ENCODE peak calls at places on chromosome 2, in six cellular contexts. D, Q, H, U, N and R are unnamed samples.

GRCh38 chr2:88136817-88137216 is 9.0 kb upstream of the FABP1 start:
- DNase-seq in D (no peak), Q (no peak), H (no peak), U (no peak), N (no peak), R (no peak)

GRCh38 chr2:21690005-21690404 is 566.2 kb downstream of the TDRD15 start:
- DNase-seq in D (no peak), Q (no peak), H (no peak), U (no peak), N (no peak), R (no peak)

GRCh38 chr2:54206596-54206995 is 49.4 kb downstream of the TSPYL6 start:
- DNase-seq in D (peak; percentile 46), Q (no peak), H (no peak), U (no peak), N (no peak), R (peak; percentile 40)

GRCh38 chr2:229598227-229598626 is 116.1 kb downstream of the DNER start:
- DNase-seq in D (no peak), Q (no peak), H (no peak), U (no peak), N (no peak), R (no peak)

GRCh38 chr2:128037624-128038023 is 9.8 kb upstream of the SAP130 start:
- DNase-seq in D (no peak), Q (no peak), H (no peak), U (no peak), N (no peak), R (no peak)

GRCh38 chr2:201433389-201433995 is 17.8 kb downstream of the TRAK2 start:
- DNase-seq in D (no peak), Q (no peak), H (no peak), U (no peak), N (no peak), R (no peak)

GRCh38 chr2:113212245-113213060 is 38.7 kb downstream of the PSD4 start:
- DNase-seq in D (no peak), Q (peak; percentile 77), H (no peak), U (no peak), N (no peak), R (no peak)

GRCh38 chr2:230684222-230685164 is 28.1 kb upstream of the CAB39 start:
- DNase-seq in D (peak; percentile 79), Q (no peak), H (no peak), U (peak; percentile 71), N (no peak), R (no peak)

GRCh38 chr2:200744252-200744651 is 67.5 kb upstream of the BZW1 start:
- DNase-seq in D (no peak), Q (no peak), H (no peak), U (no peak), N (no peak), R (no peak)

GRCh38 chr2:70360661-70361316 is 58.9 kb upstream of the FAM136A start:
- DNase-seq in D (no peak), Q (no peak), H (no peak), U (no peak), N (no peak), R (no peak)

GRCh38 chr2:6879011-6879410 is 1.4 kb downstream of the RSAD2 start:
- DNase-seq in D (no peak), Q (no peak), H (no peak), U (no peak), N (no peak), R (no peak)

GRCh38 chr2:153163055-153163454 is 315.5 kb downstream of the RPRM start:
- DNase-seq in D (no peak), Q (no peak), H (no peak), U (no peak), N (no peak), R (no peak)

GRCh38 chr2:57465067-57465466 is 581.5 kb upstream of the VRK2 start:
- DNase-seq in D (no peak), Q (no peak), H (no peak), U (no peak), N (no peak), R (no peak)

GRCh38 chr2:70069049-70069448 is 18.2 kb upstream of the PCBP1 start:
- DNase-seq in D (peak; percentile 6), Q (no peak), H (no peak), U (peak; percentile 77), N (no peak), R (no peak)

GRCh38 chr2:144950874-144951560 is 431.1 kb upstream of the ZEB2 start:
- DNase-seq in D (peak; percentile 88), Q (no peak), H (no peak), U (no peak), N (no peak), R (peak; percentile 93)

GRCh38 chr2:182266909-182267308 is 159.9 kb downstream of the PDE1A start:
- DNase-seq in D (no peak), Q (no peak), H (no peak), U (no peak), N (no peak), R (no peak)

GRCh38 chr2:150700731-150701130 is 213.3 kb upstream of the RND3 start:
- DNase-seq in D (no peak), Q (no peak), H (no peak), U (no peak), N (no peak), R (no peak)
- H3K4me3 ChIP-seq in D (no peak overlapping the region), Q (no peak overlapping the region), H (no peak overlapping the region), U (no peak overlapping the region), N (no peak overlapping the region), R (no peak overlapping the region)

DNA sequence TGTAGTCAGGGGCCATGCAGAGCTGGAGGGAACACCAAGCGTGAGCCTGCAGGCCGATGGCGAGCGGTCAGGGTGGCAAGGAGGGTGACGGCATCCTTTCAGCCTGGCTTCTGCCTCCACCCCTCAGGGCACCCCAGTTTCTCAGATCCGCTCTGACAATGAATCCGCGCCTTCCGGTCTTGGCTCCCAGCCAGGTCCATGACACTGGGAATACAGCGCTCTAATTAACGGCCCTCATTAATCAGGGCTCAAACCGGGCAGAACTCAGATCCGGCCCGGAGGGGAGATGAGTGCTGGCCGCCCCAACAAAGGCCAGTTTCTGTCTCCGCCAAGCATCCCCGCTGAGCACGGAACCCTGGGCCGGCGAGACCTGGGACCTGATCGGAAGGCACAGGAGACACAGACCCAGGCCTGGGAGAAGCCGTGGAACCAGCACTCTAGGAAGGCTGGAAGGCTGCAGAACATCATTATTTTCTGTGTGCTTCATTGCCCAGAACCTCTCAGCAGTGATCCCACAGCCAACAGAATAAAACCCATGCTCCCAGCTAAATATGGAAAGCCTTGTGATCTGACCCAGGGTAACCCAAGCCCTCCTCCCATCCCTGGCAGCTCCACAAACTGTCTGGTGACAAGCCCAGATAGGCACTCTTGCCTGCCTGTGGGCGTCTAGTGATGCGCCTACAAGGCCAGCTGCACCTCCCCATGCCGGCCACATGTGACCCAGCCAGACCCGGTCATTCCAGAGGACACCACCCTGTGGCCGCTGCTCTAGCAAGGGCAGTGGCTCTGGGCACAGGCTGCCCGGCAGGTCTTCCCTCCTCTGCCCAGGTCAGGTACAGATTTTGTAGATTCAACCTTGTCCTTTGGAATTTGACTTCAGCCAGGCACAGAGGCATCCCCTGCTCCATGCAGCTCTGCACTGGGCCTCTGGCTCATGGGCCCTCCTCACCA is 438.7 kb upstream of the MYT1L start:
- DNase-seq in D (no peak), Q (peak; percentile 62), H (no peak), U (peak; percentile 28), N (peak; percentile 90), R (no peak)
- TF ChIP-seq CTCF in D (no peak), Q (no peak), H (no peak), U (no peak), N (peak; percentile 56), R (no peak)

DNA sequence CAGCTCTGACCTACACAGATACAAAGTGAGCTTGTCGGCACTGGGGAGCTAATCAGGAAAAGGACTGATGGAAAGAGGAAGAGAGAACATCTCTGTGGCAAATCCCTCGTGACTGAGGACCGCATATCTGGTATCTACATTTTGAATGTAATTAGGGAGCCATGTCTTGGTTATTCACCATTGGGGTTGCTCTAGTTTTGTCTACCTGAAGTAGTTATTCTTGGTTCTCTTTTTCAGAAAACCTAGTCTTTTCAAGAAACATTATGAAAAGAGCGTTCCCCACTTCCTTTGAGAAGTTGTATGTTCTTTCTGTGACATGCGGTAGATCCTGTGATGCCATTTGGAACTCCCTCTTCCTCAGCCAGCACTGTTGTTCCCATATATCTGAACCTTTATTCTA is 104.4 kb downstream of the DOCK10 start:
- DNase-seq in D (no peak), Q (no peak), H (no peak), U (no peak), N (no peak), R (no peak)
- H3K27ac ChIP-seq in D (no peak overlapping the region), Q (no peak overlapping the region), H (no peak overlapping the region), U (peak overlapping the region; percentile 11), N (no peak overlapping the region), R (peak overlapping the region; percentile 85)

DNA sequence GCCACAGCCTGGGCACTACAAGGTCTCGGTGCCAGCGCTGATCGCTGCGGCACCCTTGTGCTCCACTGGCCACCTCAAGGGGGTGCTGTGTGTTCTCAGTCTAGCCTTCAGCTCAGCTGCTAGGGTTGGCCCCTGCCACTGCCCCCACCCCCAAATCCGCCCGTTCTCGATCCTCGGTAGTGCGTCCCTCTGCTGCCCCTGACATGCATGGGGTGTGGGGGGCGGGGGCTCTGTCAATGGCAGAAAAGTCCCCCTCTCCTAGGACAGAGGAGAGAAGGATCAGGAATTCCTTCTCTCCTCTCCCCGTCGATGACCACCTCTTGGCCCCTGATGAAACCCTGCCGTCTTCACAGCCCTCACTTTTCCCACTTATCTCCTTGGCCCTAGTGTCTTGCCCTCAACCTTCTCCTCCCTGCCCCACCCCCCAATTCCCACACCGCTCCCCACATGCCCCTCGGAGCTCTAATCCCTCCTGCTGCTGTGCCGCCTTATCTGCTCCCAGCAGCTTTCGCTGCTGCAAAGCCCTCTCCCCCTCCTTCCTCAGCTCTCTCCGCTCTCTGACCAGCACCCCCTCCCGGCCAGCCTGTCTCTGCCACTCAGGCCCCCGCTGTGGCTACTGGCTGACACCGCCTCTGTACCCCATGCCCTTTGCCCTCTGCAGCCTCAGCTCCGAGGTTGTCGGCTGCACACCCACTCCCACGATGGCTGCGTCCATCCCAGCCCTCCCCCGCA is 4.3 kb upstream of the ASIC4 start:
- DNase-seq in D (peak; percentile 45), Q (no peak), H (peak; percentile 64), U (peak; percentile 67), N (peak; percentile 75), R (peak; percentile 33)
- H3K4me3 ChIP-seq in D (peak overlapping the region; percentile 26), Q (peak overlapping the region; percentile 19), H (no peak overlapping the region), U (no peak overlapping the region), N (peak overlapping the region; percentile 28), R (peak overlapping the region; percentile 26)

GRCh38 chr2:237956402-237956736 is 10.4 kb upstream of the UBE2F start:
- DNase-seq in D (no peak), Q (no peak), H (no peak), U (no peak), N (no peak), R (no peak)
- TF ChIP-seq CTCF in D (no peak), Q (no peak), H (no peak), U (no peak), N (no peak), R (no peak)

GRCh38 chr2:238974061-238974460 is 126.2 kb downstream of the TWIST2 start:
- DNase-seq in D (peak; percentile 67), Q (no peak), H (no peak), U (peak; percentile 16), N (no peak), R (peak; percentile 25)

GRCh38 chr2:238972146-238972445 is 124.2 kb downstream of the TWIST2 start:
- DNase-seq in D (no peak), Q (no peak), H (no peak), U (peak; percentile 14), N (no peak), R (no peak)

GRCh38 chr2:238973038-238973772 is 125.3 kb downstream of the TWIST2 start:
- DNase-seq in D (peak; percentile 26), Q (no peak), H (no peak), U (peak; percentile 18), N (no peak), R (no peak)

GRCh38 chr2:238975408-238975807 is 127.5 kb downstream of the TWIST2 start:
- DNase-seq in D (no peak), Q (no peak), H (no peak), U (no peak), N (no peak), R (no peak)

GRCh38 chr2:238974510-238975166 is 126.8 kb downstream of the TWIST2 start:
- DNase-seq in D (peak; percentile 92), Q (peak; percentile 85), H (no peak), U (peak; percentile 35), N (no peak), R (peak; percentile 52)
- H3K27ac ChIP-seq in D (peak overlapping the region; percentile 48), Q (peak overlapping the region; percentile 80), H (no peak overlapping the region), U (peak overlapping the region; percentile 37), N (no peak overlapping the region), R (no peak overlapping the region)